ENCODE peak calls at places on chromosomes 4 and X, in seven cellular contexts. B is choroid plexus epithelial cell; M is CD8-positive, alpha-beta memory T cell; F is fibroblast of pulmonary artery; E is fibroblast of lung; G is upper lobe of right lung; C is adrenal gland. Q is an unnamed sample.

GRCh38 chr4:113335771-113336170 is 286.3 kb downstream of the ANK2 start:
- DNase-seq in B (no peak), M (no peak), F (no peak), E (no peak), G (no peak), C (no peak), Q (no peak)

GRCh38 chr4:4694812-4695211 is 153.0 kb upstream of the STX18 start:
- DNase-seq in B (no peak), M (no peak), F (no peak), E (no peak), G (no peak), C (no peak), Q (no peak)

GRCh38 chr4:82467442-82467841 is 37.1 kb downstream of the ENOPH1 start:
- DNase-seq in B (peak; percentile 45), M (no peak), F (peak; percentile 89), E (peak; percentile 8), G (no peak), C (no peak), Q (peak; percentile 69)

GRCh38 chr4:111678466-111678865 is 466.8 kb upstream of the FAM241A start:
- DNase-seq in B (peak; percentile 35), M (no peak), F (peak; percentile 65), E (peak; percentile 30), G (no peak), C (no peak), Q (peak; percentile 59)

GRCh38 chr4:141540643-141541042 is 95.7 kb upstream of the IL15 start:
- DNase-seq in B (peak; percentile 60), M (no peak), F (peak; percentile 74), E (peak; percentile 22), G (no peak), C (no peak), Q (peak; percentile 73)

GRCh38 chr4:113394730-113395530 is 345.5 kb downstream of the ANK2 start:
- DNase-seq in B (peak; percentile 93), M (peak; percentile 62), F (peak; percentile 95), E (peak; percentile 91), G (no peak), C (peak; percentile 48), Q (peak; percentile 94)

GRCh38 chrX:18973527-18974192 is 10.3 kb downstream of the PHKA2 start:
- DNase-seq in B (no peak), M (no peak), F (peak; percentile 13), E (no peak), G (no peak), C (no peak), Q (no peak)

GRCh38 chr4:22668301-22668700 is 24.4 kb upstream of the GBA3 start:
- DNase-seq in B (peak; percentile 75), M (no peak), F (peak; percentile 75), E (peak; percentile 88), G (no peak), C (no peak), Q (peak; percentile 73)

GRCh38 chr4:105025263-105026017 is 121.2 kb upstream of the TET2 start:
- DNase-seq in B (no peak), M (no peak), F (no peak), E (no peak), G (no peak), C (no peak), Q (no peak)

GRCh38 chr4:7214359-7214758 is 22.0 kb downstream of the SORCS2 start:
- DNase-seq in B (no peak), M (no peak), F (no peak), E (no peak), G (no peak), C (no peak), Q (peak; percentile 14)

GRCh38 chrX:47613082-47613481 is 6.6 kb downstream of the SYN1 start:
- DNase-seq in B (no peak), M (no peak), F (no peak), E (no peak), G (no peak), C (no peak), Q (no peak)

GRCh38 chrX:136339702-136340101 is 38.9 kb downstream of the ADGRG4 start:
- DNase-seq in B (no peak), M (no peak), F (no peak), E (no peak), G (no peak), C (no peak), Q (no peak)

GRCh38 chrX:48899078-48899410 is 1.3 kb downstream of the PQBP1 start:
- DNase-seq in B (no peak), M (no peak), F (no peak), E (no peak), G (no peak), C (no peak), Q (no peak)

GRCh38 chrX:19627081-19627480 is 111.8 kb upstream of the MAP3K15 start:
- DNase-seq in B (no peak), M (no peak), F (no peak), E (no peak), G (no peak), C (no peak), Q (no peak)

GRCh38 chr4:176971576-176972105 is 178.9 kb upstream of the VEGFC start:
- DNase-seq in B (peak; percentile 4), M (no peak), F (peak; percentile 14), E (no peak), G (no peak), C (no peak), Q (no peak)

GRCh38 chr4:85807247-85807915 is 332.4 kb downstream of the ARHGAP24 start:
- DNase-seq in B (peak; percentile 79), M (no peak), F (peak; percentile 97), E (peak; percentile 59), G (no peak), C (no peak), Q (peak; percentile 97)

GRCh38 chr4:162498168-162498567 is 334.4 kb upstream of the FSTL5 start:
- DNase-seq in B (peak; percentile 6), M (no peak), F (no peak), E (no peak), G (no peak), C (no peak), Q (peak; percentile 1)

GRCh38 chr4:127309360-127310095 is 323.2 kb upstream of the INTU start:
- DNase-seq in B (peak; percentile 60), M (no peak), F (no peak), E (peak; percentile 91), G (no peak), C (no peak), Q (no peak)

GRCh38 chrX:30659421-30659820 is 6.2 kb downstream of the GK start:
- DNase-seq in B (peak; percentile 93), M (no peak), F (peak; percentile 91), E (peak; percentile 95), G (no peak), C (no peak), Q (peak; percentile 95)

GRCh38 chrX:30653415-30654131 is at the start of gene GK:
- DNase-seq in B (no peak), M (no peak), F (no peak), E (peak; percentile 23), G (no peak), C (peak; percentile 59), Q (peak; percentile 20)

GRCh38 chrX:30657542-30658238 is 4.5 kb downstream of the GK start:
- DNase-seq in B (peak; percentile 42), M (no peak), F (peak; percentile 35), E (peak; percentile 47), G (no peak), C (no peak), Q (peak; percentile 26)

GRCh38 chrX:30652527-30653414 is 452 bp upstream of the GK start:
- DNase-seq in B (peak; percentile 95), M (peak; percentile 88), F (peak; percentile 93), E (peak; percentile 94), G (peak; percentile 97), C (peak; percentile 95), Q (peak; percentile 92)

DNA sequence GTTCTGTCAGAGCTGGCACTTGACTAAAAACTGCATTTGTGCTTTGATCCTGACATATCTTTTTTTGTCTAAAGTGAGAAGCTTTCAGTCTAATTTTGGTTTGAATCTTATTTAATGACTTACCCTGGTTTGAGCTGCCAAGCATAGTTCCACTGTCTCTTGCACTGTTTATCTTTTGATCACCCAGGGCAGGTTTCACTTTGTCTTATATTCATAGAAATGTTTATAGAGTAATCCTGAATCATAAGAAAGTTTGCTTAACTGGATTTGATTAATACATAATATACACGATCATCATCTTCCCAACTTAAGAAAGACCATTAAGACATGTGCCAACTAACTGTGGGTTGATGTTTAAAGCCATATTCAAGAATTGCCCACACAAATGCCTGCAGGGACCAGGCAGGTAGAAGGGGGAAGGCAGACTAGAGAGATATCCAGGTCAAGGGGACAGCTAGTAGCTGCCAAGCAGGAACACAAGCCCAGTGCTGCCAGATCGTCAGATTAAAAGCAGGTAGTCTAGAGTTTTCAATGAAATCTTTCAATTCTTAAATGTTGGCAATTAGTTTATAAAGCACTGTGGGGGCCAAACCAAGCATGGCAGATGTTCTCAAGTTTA is 1.9 kb downstream of the GK start:
- DNase-seq in B (no peak), M (no peak), F (no peak), E (peak; percentile 58), G (no peak), C (no peak), Q (no peak)
- H3K4me3 ChIP-seq in B (no peak overlapping the region), M (no peak overlapping the region), F (no peak overlapping the region), E (peak overlapping the region; percentile 73), G (peak overlapping the region; percentile 65), C (no peak overlapping the region), Q (no peak overlapping the region)

GRCh38 chrX:144810539-144810938 is 436.8 kb upstream of the SPANXN1 start:
- DNase-seq in B (no peak), M (no peak), F (no peak), E (no peak), G (no peak), C (no peak), Q (no peak)

GRCh38 chrX:144809025-144809424 is 438.3 kb upstream of the SPANXN1 start:
- DNase-seq in B (no peak), M (no peak), F (no peak), E (no peak), G (no peak), C (no peak), Q (no peak)
- H3K4me3 ChIP-seq in B (no peak overlapping the region), M (no peak overlapping the region), F (no peak overlapping the region), E (no peak overlapping the region), G (no peak overlapping the region), C (no peak overlapping the region), Q (no peak overlapping the region)

GRCh38 chr4:385934-386707 is 48.5 kb downstream of the ZNF141 start:
- DNase-seq in B (no peak), M (no peak), F (no peak), E (no peak), G (no peak), C (no peak), Q (no peak)
- H3K4me3 ChIP-seq in B (no peak overlapping the region), M (peak overlapping the region; percentile 28), F (no peak overlapping the region), E (no peak overlapping the region), G (no peak overlapping the region), C (no peak overlapping the region), Q (no peak overlapping the region)

GRCh38 chrX:40174594-40175415 is 77.0 kb upstream of the BCOR start:
- DNase-seq in B (peak; percentile 68), M (peak; percentile 28), F (peak; percentile 50), E (peak; percentile 55), G (peak; percentile 76), C (peak; percentile 54), Q (peak; percentile 46)

GRCh38 chrX:40171513-40172168 is 73.9 kb upstream of the BCOR start:
- DNase-seq in B (peak; percentile 44), M (peak; percentile 41), F (peak; percentile 41), E (no peak), G (peak; percentile 67), C (no peak), Q (no peak)

GRCh38 chrX:40173662-40174593 is 76.2 kb upstream of the BCOR start:
- DNase-seq in B (peak; percentile 42), M (peak; percentile 44), F (no peak), E (no peak), G (peak; percentile 83), C (peak; percentile 83), Q (no peak)

GRCh38 chrX:40172169-40172979 is 74.6 kb upstream of the BCOR start:
- DNase-seq in B (peak; percentile 65), M (peak; percentile 24), F (peak; percentile 58), E (peak; percentile 56), G (peak; percentile 85), C (peak; percentile 35), Q (peak; percentile 64)

GRCh38 chrX:40172980-40173661 is 75.4 kb upstream of the BCOR start:
- DNase-seq in B (no peak), M (no peak), F (no peak), E (no peak), G (no peak), C (no peak), Q (no peak)
- H3K4me3 ChIP-seq in B (no peak overlapping the region), M (peak overlapping the region; percentile 72), F (no peak overlapping the region), E (peak overlapping the region; percentile 54), G (peak overlapping the region; percentile 50), C (no peak overlapping the region), Q (peak overlapping the region; percentile 41)